ENCODE peak calls at places on chromosomes 6 and 20, in five cellular contexts. One of them, this sample, is unnamed. For H3K4me1, the result is how much of the 10 kb centered on the place peaks cover.

GRCh38 chr20:34269996-34270627 is 28.9 kb downstream of the ASIP start:
- DNase-seq in mammary epithelial cell: no peak
- DNase-seq in endodermal cell: no peak
- DNase-seq in cardiac muscle cell: no peak
- DNase-seq in naive thymus-derived CD4-positive, alpha-beta T cell: no peak
- DNase-seq in this sample: no peak

GRCh38 chr6:53014744-53015143 is 19.7 kb upstream of the GSTA4 start:
- DNase-seq in mammary epithelial cell: no peak
- DNase-seq in endodermal cell: no peak
- DNase-seq in cardiac muscle cell: no peak
- DNase-seq in naive thymus-derived CD4-positive, alpha-beta T cell: no peak
- DNase-seq in this sample: no peak

GRCh38 chr6:42406296-42407280 is 45.1 kb downstream of the TRERF1 start:
- DNase-seq in mammary epithelial cell: no peak
- DNase-seq in endodermal cell: no peak
- DNase-seq in cardiac muscle cell: no peak
- DNase-seq in naive thymus-derived CD4-positive, alpha-beta T cell: no peak
- DNase-seq in this sample: peak

GRCh38 chr6:109373762-109374161 is 8.5 kb downstream of the CD164 start:
- DNase-seq in mammary epithelial cell: no peak
- DNase-seq in endodermal cell: no peak
- DNase-seq in cardiac muscle cell: no peak
- DNase-seq in naive thymus-derived CD4-positive, alpha-beta T cell: no peak
- DNase-seq in this sample: no peak

GRCh38 chr20:13995841-13996240 is 525 bp downstream of the MACROD2 start:
- DNase-seq in mammary epithelial cell: peak
- DNase-seq in endodermal cell: peak
- DNase-seq in cardiac muscle cell: peak
- DNase-seq in naive thymus-derived CD4-positive, alpha-beta T cell: no peak
- DNase-seq in this sample: no peak

GRCh38 chr20:32018269-32019155 is 8.3 kb downstream of the CCM2L start:
- DNase-seq in mammary epithelial cell: peak
- DNase-seq in endodermal cell: peak
- DNase-seq in cardiac muscle cell: peak
- DNase-seq in naive thymus-derived CD4-positive, alpha-beta T cell: peak
- DNase-seq in this sample: peak

GRCh38 chr6:149900620-149901443 is 2.9 kb upstream of the RAET1E start:
- DNase-seq in mammary epithelial cell: peak
- DNase-seq in endodermal cell: peak
- DNase-seq in cardiac muscle cell: no peak
- DNase-seq in naive thymus-derived CD4-positive, alpha-beta T cell: no peak
- DNase-seq in this sample: no peak

GRCh38 chr6:99838607-99839006 is 155.4 kb downstream of the MCHR2 start:
- DNase-seq in mammary epithelial cell: no peak
- DNase-seq in endodermal cell: peak
- DNase-seq in cardiac muscle cell: no peak
- DNase-seq in naive thymus-derived CD4-positive, alpha-beta T cell: no peak
- DNase-seq in this sample: no peak

GRCh38 chr6:156508923-156509322 is 268.3 kb upstream of the ARID1B start:
- DNase-seq in mammary epithelial cell: no peak
- DNase-seq in endodermal cell: no peak
- DNase-seq in cardiac muscle cell: no peak
- DNase-seq in naive thymus-derived CD4-positive, alpha-beta T cell: no peak
- DNase-seq in this sample: no peak

GRCh38 chr6:44001318-44001868 is 125.9 kb downstream of the MRPL14 start:
- DNase-seq in mammary epithelial cell: no peak
- DNase-seq in endodermal cell: peak
- DNase-seq in cardiac muscle cell: peak
- DNase-seq in naive thymus-derived CD4-positive, alpha-beta T cell: no peak
- DNase-seq in this sample: no peak

GRCh38 chr20:1934578-1935573 is 39.7 kb downstream of the SIRPA start:
- DNase-seq in mammary epithelial cell: peak
- DNase-seq in endodermal cell: no peak
- DNase-seq in cardiac muscle cell: peak
- DNase-seq in naive thymus-derived CD4-positive, alpha-beta T cell: no peak
- DNase-seq in this sample: no peak

GRCh38 chr20:53606364-53606985 is 12.8 kb upstream of the ZNF217 start:
- DNase-seq in mammary epithelial cell: no peak
- DNase-seq in endodermal cell: peak
- DNase-seq in cardiac muscle cell: no peak
- DNase-seq in naive thymus-derived CD4-positive, alpha-beta T cell: no peak
- DNase-seq in this sample: no peak
- H3K4me1 ChIP-seq in mammary epithelial cell: under half
- H3K4me1 ChIP-seq in endodermal cell: under half
- H3K4me1 ChIP-seq in cardiac muscle cell: under half
- H3K4me1 ChIP-seq in naive thymus-derived CD4-positive, alpha-beta T cell: under half
- H3K4me1 ChIP-seq in this sample: under half

DNA sequence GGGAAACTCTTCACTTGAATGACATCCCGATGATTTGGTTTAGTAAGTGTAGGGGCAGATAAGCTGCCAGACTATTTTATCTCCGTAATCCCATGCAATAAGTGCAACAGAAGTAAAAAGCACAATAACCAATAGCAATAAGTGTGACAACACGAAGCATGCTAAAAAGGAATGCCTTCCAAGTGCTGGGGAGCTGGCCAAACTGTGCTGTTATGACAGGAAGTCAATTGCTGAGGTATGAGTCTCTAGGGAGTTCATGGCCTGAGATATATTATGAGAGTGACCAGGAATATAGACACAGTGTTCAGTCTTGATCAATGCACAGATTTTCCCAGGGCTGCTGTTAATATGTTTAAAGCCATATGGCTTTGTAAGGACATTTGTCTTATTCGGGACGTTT is 10.5 kb upstream of the ANGPT4 start:
- DNase-seq in mammary epithelial cell: no peak
- DNase-seq in endodermal cell: no peak
- DNase-seq in cardiac muscle cell: peak
- DNase-seq in naive thymus-derived CD4-positive, alpha-beta T cell: no peak
- DNase-seq in this sample: no peak
- H3K4me1 ChIP-seq in mammary epithelial cell: under half
- H3K4me1 ChIP-seq in endodermal cell: under half
- H3K4me1 ChIP-seq in cardiac muscle cell: under half
- H3K4me1 ChIP-seq in naive thymus-derived CD4-positive, alpha-beta T cell: under half
- H3K4me1 ChIP-seq in this sample: under half

DNA sequence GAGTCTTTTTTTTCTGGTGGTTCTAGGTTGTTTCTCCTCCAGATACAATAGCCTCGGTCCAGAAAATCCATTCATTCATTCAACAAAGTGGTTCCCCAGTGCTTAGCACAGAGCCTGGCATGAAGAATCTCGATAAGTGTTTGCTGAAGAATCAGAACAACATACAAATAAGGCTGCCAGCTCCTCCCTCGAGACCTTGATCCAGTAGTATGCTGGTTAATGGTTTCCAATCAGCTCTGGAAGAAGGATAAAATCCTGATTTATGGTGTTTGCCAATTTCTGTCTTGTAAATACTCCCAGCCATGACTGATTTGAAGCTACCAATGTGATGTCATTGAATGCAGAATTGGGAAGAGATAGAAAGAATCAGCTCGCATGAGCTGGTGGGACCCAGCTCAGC is 3.3 kb downstream of the HSPA12B start:
- DNase-seq in mammary epithelial cell: no peak
- DNase-seq in endodermal cell: no peak
- DNase-seq in cardiac muscle cell: no peak
- DNase-seq in naive thymus-derived CD4-positive, alpha-beta T cell: no peak
- DNase-seq in this sample: no peak
- H3K4me1 ChIP-seq in mammary epithelial cell: under half
- H3K4me1 ChIP-seq in endodermal cell: under half
- H3K4me1 ChIP-seq in cardiac muscle cell: under half
- H3K4me1 ChIP-seq in naive thymus-derived CD4-positive, alpha-beta T cell: under half
- H3K4me1 ChIP-seq in this sample: under half

GRCh38 chr6:24865161-24865560 is 66.4 kb upstream of the ARMH2 start:
- DNase-seq in mammary epithelial cell: no peak
- DNase-seq in endodermal cell: no peak
- DNase-seq in cardiac muscle cell: no peak
- DNase-seq in naive thymus-derived CD4-positive, alpha-beta T cell: no peak
- DNase-seq in this sample: no peak
- H3K4me1 ChIP-seq in mammary epithelial cell: under half
- H3K4me1 ChIP-seq in endodermal cell: under half
- H3K4me1 ChIP-seq in cardiac muscle cell: under half
- H3K4me1 ChIP-seq in naive thymus-derived CD4-positive, alpha-beta T cell: half or more
- H3K4me1 ChIP-seq in this sample: under half

GRCh38 chr20:57697540-57697939 is 12.3 kb downstream of the PMEPA1 start:
- DNase-seq in mammary epithelial cell: no peak
- DNase-seq in endodermal cell: no peak
- DNase-seq in cardiac muscle cell: no peak
- DNase-seq in naive thymus-derived CD4-positive, alpha-beta T cell: no peak
- DNase-seq in this sample: no peak
- H3K4me1 ChIP-seq in mammary epithelial cell: half or more
- H3K4me1 ChIP-seq in endodermal cell: under half
- H3K4me1 ChIP-seq in cardiac muscle cell: under half
- H3K4me1 ChIP-seq in naive thymus-derived CD4-positive, alpha-beta T cell: under half
- H3K4me1 ChIP-seq in this sample: under half

GRCh38 chr20:16675165-16675564 is 54.7 kb upstream of the SNRPB2 start:
- DNase-seq in mammary epithelial cell: no peak
- DNase-seq in endodermal cell: no peak
- DNase-seq in cardiac muscle cell: no peak
- DNase-seq in naive thymus-derived CD4-positive, alpha-beta T cell: no peak
- DNase-seq in this sample: no peak
- H3K4me1 ChIP-seq in mammary epithelial cell: under half
- H3K4me1 ChIP-seq in endodermal cell: under half
- H3K4me1 ChIP-seq in cardiac muscle cell: under half
- H3K4me1 ChIP-seq in naive thymus-derived CD4-positive, alpha-beta T cell: under half
- H3K4me1 ChIP-seq in this sample: under half

DNA sequence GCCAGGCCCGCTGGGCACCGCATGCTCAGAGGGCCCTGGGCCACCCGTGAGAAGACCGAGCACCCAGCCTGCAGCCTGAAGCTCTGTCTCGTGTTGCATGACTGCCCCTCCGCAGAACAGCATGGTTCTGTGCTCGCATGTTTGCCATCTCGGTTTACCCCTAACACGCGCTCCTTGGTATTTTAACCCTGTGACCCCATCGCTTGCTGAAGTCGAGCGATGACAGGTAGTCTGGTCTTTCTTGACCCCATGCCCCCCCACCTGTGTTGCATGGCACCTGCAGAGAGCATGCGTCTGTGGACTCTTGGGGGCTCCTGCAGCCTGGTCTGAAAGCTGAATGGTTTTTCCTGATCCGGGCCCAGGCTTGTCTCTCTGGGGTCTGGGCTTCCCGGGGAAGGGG is 26.4 kb upstream of the AAR2 start:
- DNase-seq in mammary epithelial cell: no peak
- DNase-seq in endodermal cell: no peak
- DNase-seq in cardiac muscle cell: no peak
- DNase-seq in naive thymus-derived CD4-positive, alpha-beta T cell: no peak
- DNase-seq in this sample: no peak
- H3K4me1 ChIP-seq in mammary epithelial cell: under half
- H3K4me1 ChIP-seq in endodermal cell: under half
- H3K4me1 ChIP-seq in cardiac muscle cell: under half
- H3K4me1 ChIP-seq in naive thymus-derived CD4-positive, alpha-beta T cell: under half
- H3K4me1 ChIP-seq in this sample: under half

DNA sequence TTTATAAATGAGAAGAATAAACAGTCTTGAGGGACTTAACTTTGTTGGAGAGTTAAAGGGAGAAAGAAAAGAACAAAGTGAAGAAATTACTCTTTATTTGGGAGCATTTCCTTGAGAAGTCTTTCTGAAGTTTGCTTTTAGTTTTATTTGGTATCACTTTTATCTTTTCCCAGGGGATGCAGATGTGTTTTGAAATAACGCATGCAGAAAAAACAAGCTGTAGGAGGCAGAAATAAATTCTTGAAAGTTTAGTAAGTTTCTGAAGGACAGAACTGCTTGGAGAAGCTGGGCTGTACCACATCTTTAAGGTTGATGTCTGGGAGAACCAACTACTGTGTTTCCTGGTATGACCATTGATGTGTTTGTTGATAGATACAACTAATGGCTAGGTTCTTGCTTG is 75.0 kb downstream of the PLCB4 start:
- DNase-seq in mammary epithelial cell: no peak
- DNase-seq in endodermal cell: no peak
- DNase-seq in cardiac muscle cell: no peak
- DNase-seq in naive thymus-derived CD4-positive, alpha-beta T cell: no peak
- DNase-seq in this sample: no peak
- H3K4me1 ChIP-seq in mammary epithelial cell: under half
- H3K4me1 ChIP-seq in endodermal cell: under half
- H3K4me1 ChIP-seq in cardiac muscle cell: under half
- H3K4me1 ChIP-seq in naive thymus-derived CD4-positive, alpha-beta T cell: under half
- H3K4me1 ChIP-seq in this sample: under half

This sample was measured in HAP-1.